ENCODE peak calls at places on chromosomes 4 and X, in four cellular contexts. N is GM23338, B is testis, G is mucosa of descending colon. H is an unnamed sample.

GRCh38 chr4:165784672-165785071 is 88.4 kb upstream of the TLL1 start:
- DNase-seq in N (no peak), B (peak), G (no peak), H (no peak)

GRCh38 chrX:151753313-151754041 is 18.9 kb downstream of the CNGA2 start:
- DNase-seq in N (peak), B (peak), G (peak), H (peak)

GRCh38 chr4:23728393-23728792 is 161.5 kb downstream of the PPARGC1A start:
- DNase-seq in N (no peak), B (no peak), G (no peak), H (no peak)

GRCh38 chrX:105876658-105877057 is 54.3 kb downstream of the NRK start:
- DNase-seq in N (peak), B (no peak), G (no peak), H (no peak)

GRCh38 chr4:105246712-105247111 is 100.0 kb downstream of the TET2 start:
- DNase-seq in N (no peak), B (no peak), G (no peak), H (no peak)

GRCh38 chr4:156771171-156771837 is 200.3 kb downstream of the PDGFC start:
- DNase-seq in N (peak), B (no peak), G (no peak), H (no peak)

GRCh38 chrX:83845397-83845796 is 15.5 kb upstream of the CYLC1 start:
- DNase-seq in N (peak), B (peak), G (no peak), H (peak)

GRCh38 chrX:104318330-104319009 is 63.7 kb upstream of the ESX1 start:
- DNase-seq in N (peak), B (no peak), G (peak), H (no peak)

GRCh38 chr4:27463816-27464215 is 603.2 kb downstream of the STIM2 start:
- DNase-seq in N (no peak), B (no peak), G (no peak), H (no peak)

GRCh38 chrX:79515529-79515928 is 148.4 kb upstream of the ITM2A start:
- DNase-seq in N (peak), B (no peak), G (no peak), H (no peak)

GRCh38 chr4:10554694-10555093 is 97.5 kb upstream of the ZNF518B start:
- DNase-seq in N (peak), B (peak), G (no peak), H (peak)

GRCh38 chr4:3193531-3194203 is 55.3 kb upstream of the MSANTD1 start:
- DNase-seq in N (no peak), B (no peak), G (no peak), H (no peak)
- TF ChIP-seq CTCF in N (peak), B (no peak), G (no peak), H (no peak)

GRCh38 chr4:37902212-37902611 is 11.3 kb downstream of the TBC1D1 start:
- DNase-seq in N (no peak), B (no peak), G (no peak), H (no peak)

GRCh38 chr4:37903901-37904300 is 13.0 kb downstream of the TBC1D1 start:
- DNase-seq in N (no peak), B (no peak), G (no peak), H (no peak)

GRCh38 chr4:37905526-37906169 is 14.8 kb downstream of the TBC1D1 start:
- DNase-seq in N (no peak), B (no peak), G (no peak), H (no peak)

GRCh38 chr4:37904824-37905223 is 13.9 kb downstream of the TBC1D1 start:
- DNase-seq in N (no peak), B (no peak), G (no peak), H (no peak)

DNA sequence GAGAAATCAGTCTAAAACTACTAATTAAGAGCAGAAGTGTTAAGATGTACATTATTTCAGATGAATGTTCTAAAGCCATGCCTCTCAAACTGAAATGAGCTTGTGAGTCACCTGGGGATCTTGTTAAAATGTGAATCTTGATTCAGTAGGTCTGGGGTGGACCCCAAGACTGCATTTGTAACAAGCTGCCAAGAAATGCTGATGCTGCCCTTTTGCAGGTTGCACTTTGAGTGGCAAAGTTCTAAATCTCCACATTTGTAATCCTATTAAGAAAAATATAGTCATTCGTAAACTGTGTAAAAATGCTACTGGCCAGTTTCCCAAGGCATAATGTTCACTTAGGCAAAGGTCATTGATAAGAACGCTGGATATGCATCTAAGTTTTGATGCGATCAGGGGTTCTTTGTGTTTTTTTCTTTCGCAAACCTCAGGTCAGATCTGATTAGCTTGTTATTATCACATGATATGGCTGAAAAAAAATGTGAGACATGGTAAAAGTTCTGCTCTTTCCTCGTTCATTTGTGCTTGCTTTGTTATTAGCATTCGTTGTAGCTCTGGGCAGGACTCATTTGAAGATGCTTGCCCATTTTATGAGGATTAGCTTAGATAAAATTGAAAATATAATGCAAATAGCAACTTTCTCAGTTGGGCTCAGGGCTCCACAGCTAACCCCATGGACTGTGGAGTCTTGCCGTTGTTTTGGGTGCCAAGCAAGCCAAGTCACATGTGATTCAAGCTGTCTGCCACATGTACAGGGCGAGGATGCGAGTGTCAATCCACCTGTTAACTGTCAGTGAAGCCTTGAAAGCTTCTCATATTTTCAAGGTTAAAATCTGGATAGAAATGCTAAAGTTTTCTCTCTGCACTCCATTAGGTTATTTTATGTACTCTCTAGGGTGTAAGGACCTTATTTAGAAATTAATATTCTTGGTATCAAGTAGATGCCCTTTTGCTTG is 12.1 kb downstream of the TBC1D1 start:
- DNase-seq in N (no peak), B (no peak), G (no peak), H (no peak)
- TF ChIP-seq CTCF in N (no peak), B (no peak), G (no peak), H (no peak)

DNA sequence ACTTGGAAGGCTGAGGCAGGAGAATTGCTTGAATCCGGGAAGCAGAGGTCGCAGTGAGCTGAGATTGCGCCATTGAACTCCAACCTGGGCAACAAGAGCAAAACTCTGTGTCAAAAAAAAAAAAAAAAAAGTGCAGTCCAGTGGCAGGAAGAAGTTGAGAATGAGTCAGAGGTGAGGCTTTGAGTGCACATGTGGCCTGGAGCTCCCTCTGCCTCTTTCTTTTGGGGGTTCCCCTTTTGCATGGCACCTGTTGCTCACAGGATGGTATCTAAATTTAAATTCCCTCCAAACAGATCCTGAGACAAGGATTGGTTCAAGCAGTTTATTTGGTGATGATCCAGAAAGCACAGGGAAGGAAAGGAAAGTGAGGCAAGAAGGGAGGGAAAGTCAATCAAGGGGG is 151.4 kb upstream of the STX18 start:
- DNase-seq in N (no peak), B (no peak), G (no peak), H (no peak)
- TF ChIP-seq CTCF in N (no peak), B (no peak), G (no peak), H (no peak)

GRCh38 chr4:8022767-8023695 is 83.4 kb upstream of the AFAP1 start:
- DNase-seq in N (no peak), B (no peak), G (no peak), H (no peak)

GRCh38 chr4:8024073-8024786 is 84.6 kb upstream of the AFAP1 start:
- DNase-seq in N (no peak), B (no peak), G (no peak), H (no peak)

GRCh38 chr4:8023696-8024033 is 84.0 kb upstream of the AFAP1 start:
- DNase-seq in N (no peak), B (no peak), G (no peak), H (no peak)

GRCh38 chr4:8019396-8020365 is 80.0 kb upstream of the AFAP1 start:
- DNase-seq in N (no peak), B (no peak), G (peak), H (no peak)

DNA sequence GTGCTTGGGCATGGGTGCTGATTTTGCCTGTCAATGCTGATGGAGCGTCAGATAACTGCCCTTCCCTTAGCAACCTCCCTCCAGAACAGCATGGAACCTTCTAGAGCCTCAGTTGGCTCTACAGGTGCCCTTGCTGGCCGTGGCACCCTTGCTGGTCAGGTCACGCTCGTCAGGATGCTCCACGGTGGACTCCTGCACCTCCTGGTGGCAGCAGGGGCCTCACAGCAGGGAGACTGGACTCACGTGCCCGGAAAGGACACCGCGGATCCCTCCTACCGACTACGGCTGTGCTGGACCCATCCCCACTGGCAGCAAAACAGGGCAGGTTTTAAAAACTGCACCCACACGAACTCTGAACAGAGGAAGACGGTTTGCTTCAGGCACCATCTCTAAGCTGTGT is 82.1 kb upstream of the AFAP1 start:
- DNase-seq in N (no peak), B (no peak), G (no peak), H (no peak)
- TF ChIP-seq CTCF in N (no peak), B (no peak), G (no peak), H (no peak)

GRCh38 chr4:53711916-53712315 is 120.6 kb upstream of the LNX1 start:
- DNase-seq in N (no peak), B (no peak), G (no peak), H (no peak)
- TF ChIP-seq CTCF in N (no peak), B (no peak), G (no peak), H (no peak)

GRCh38 chrX:7233632-7234406 is 85.9 kb upstream of the PUDP start:
- DNase-seq in N (peak), B (no peak), G (no peak), H (no peak)
- TF ChIP-seq CTCF in N (no peak), B (no peak), G (no peak), H (no peak)

DNA sequence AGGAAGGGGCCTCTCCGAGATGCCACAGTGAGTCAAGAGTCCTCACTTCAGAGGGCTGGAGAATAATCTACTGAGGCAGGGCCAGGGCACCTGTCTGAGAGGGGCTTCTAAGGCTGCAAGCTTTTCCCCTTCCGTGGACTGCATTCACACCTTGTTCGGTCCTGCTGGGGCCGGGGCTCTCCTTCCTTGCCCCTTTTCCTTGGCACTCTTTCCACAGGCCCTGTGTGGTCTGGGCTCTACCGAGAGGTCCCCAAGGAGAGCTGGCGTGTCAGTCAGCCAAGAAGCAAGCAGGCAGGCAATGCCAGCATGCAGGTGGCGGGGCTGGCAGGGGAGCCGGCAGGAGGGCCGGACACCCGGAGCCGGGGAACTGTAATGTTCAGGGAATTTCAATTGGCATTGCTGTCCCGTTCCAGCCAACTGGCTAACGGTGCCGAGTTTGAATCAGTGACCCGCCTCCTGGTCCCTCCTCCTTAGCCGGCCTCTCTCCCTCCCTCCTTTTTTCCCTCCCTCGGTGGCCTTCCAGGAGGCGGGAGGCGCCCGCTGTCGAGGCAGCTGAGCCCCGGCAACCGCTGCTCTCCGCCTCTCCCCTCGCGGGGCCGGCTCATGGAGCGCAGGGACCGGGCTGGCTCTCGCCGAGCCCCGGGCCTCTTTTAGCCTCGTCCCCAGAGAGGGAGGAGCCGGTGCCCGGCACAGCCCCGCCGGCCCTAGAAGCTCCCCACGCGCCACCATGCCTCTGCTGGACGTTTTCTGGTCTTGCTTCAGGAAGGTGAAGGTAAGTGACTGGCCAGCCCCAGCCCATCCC is at the start of gene STARD8:
- DNase-seq in N (peak), B (peak), G (peak), H (peak)
- TF ChIP-seq CTCF in N (no peak), B (no peak), G (no peak), H (no peak)

H was measured in endothelial cell.